ENCODE peak calls at places on chromosome 15, in seven cellular contexts. One of them, this sample, is unnamed. For H3K27me3 and H3K36me3, the result is how much of the 10 kb centered on the place peaks cover.

GRCh38 chr15:101084801-101085200 is 165.6 kb downstream of the LRRK1 start:
- DNase-seq in cardiac muscle cell: no peak
- DNase-seq in iPS DF 6.9: no peak
- DNase-seq in MM.1S: no peak
- DNase-seq in GM23248: no peak
- DNase-seq in fibroblast of lung: no peak
- DNase-seq in effector memory CD4-positive, alpha-beta T cell: no peak
- DNase-seq in this sample: no peak

GRCh38 chr15:65634381-65634780 is 12.6 kb downstream of the SLC24A1 start:
- DNase-seq in cardiac muscle cell: no peak
- DNase-seq in iPS DF 6.9: no peak
- DNase-seq in MM.1S: no peak
- DNase-seq in GM23248: peak
- DNase-seq in fibroblast of lung: no peak
- DNase-seq in effector memory CD4-positive, alpha-beta T cell: no peak
- DNase-seq in this sample: no peak

GRCh38 chr15:25242957-25243799 is 195.6 kb downstream of the UBE3A start:
- DNase-seq in cardiac muscle cell: no peak
- DNase-seq in iPS DF 6.9: no peak
- DNase-seq in MM.1S: no peak
- DNase-seq in GM23248: no peak
- DNase-seq in fibroblast of lung: no peak
- DNase-seq in effector memory CD4-positive, alpha-beta T cell: no peak
- DNase-seq in this sample: no peak

GRCh38 chr15:74240002-74240568 is 4.0 kb downstream of the CCDC33 start:
- DNase-seq in cardiac muscle cell: peak
- DNase-seq in iPS DF 6.9: no peak
- DNase-seq in MM.1S: no peak
- DNase-seq in GM23248: peak
- DNase-seq in fibroblast of lung: peak
- DNase-seq in effector memory CD4-positive, alpha-beta T cell: no peak
- DNase-seq in this sample: no peak

GRCh38 chr15:96766387-96766786 is 435.9 kb downstream of the NR2F2 start:
- DNase-seq in cardiac muscle cell: no peak
- DNase-seq in iPS DF 6.9: no peak
- DNase-seq in MM.1S: no peak
- DNase-seq in GM23248: no peak
- DNase-seq in fibroblast of lung: no peak
- DNase-seq in effector memory CD4-positive, alpha-beta T cell: no peak
- DNase-seq in this sample: no peak

GRCh38 chr15:72271221-72271620 is 1.1 kb downstream of the PARP6 start:
- DNase-seq in cardiac muscle cell: no peak
- DNase-seq in iPS DF 6.9: no peak
- DNase-seq in MM.1S: no peak
- DNase-seq in GM23248: no peak
- DNase-seq in fibroblast of lung: no peak
- DNase-seq in effector memory CD4-positive, alpha-beta T cell: no peak
- DNase-seq in this sample: no peak

GRCh38 chr15:69593981-69594966 is 141.7 kb downstream of the RPLP1 start:
- DNase-seq in cardiac muscle cell: peak
- DNase-seq in iPS DF 6.9: no peak
- DNase-seq in MM.1S: no peak
- DNase-seq in GM23248: peak
- DNase-seq in fibroblast of lung: peak
- DNase-seq in effector memory CD4-positive, alpha-beta T cell: no peak
- DNase-seq in this sample: no peak

GRCh38 chr15:61743352-61743909 is 316.8 kb downstream of the VPS13C start:
- DNase-seq in cardiac muscle cell: no peak
- DNase-seq in iPS DF 6.9: no peak
- DNase-seq in MM.1S: no peak
- DNase-seq in GM23248: no peak
- DNase-seq in fibroblast of lung: no peak
- DNase-seq in effector memory CD4-positive, alpha-beta T cell: no peak
- DNase-seq in this sample: no peak

GRCh38 chr15:90159213-90159612 is 41.9 kb upstream of the SEMA4B start:
- DNase-seq in cardiac muscle cell: no peak
- DNase-seq in iPS DF 6.9: no peak
- DNase-seq in MM.1S: no peak
- DNase-seq in GM23248: no peak
- DNase-seq in fibroblast of lung: no peak
- DNase-seq in effector memory CD4-positive, alpha-beta T cell: no peak
- DNase-seq in this sample: no peak

GRCh38 chr15:68382286-68383007 is 49.5 kb downstream of the ITGA11 start:
- DNase-seq in cardiac muscle cell: no peak
- DNase-seq in iPS DF 6.9: no peak
- DNase-seq in MM.1S: no peak
- DNase-seq in GM23248: peak
- DNase-seq in fibroblast of lung: no peak
- DNase-seq in effector memory CD4-positive, alpha-beta T cell: no peak
- DNase-seq in this sample: no peak

GRCh38 chr15:48459571-48460461 is 128.6 kb downstream of the DUT start:
- DNase-seq in cardiac muscle cell: peak
- DNase-seq in iPS DF 6.9: no peak
- DNase-seq in MM.1S: no peak
- DNase-seq in GM23248: peak
- DNase-seq in fibroblast of lung: peak
- DNase-seq in effector memory CD4-positive, alpha-beta T cell: no peak
- DNase-seq in this sample: no peak

GRCh38 chr15:42138968-42139386 is 17.5 kb downstream of the PLA2G4F start:
- DNase-seq in cardiac muscle cell: no peak
- DNase-seq in iPS DF 6.9: no peak
- DNase-seq in MM.1S: no peak
- DNase-seq in GM23248: no peak
- DNase-seq in fibroblast of lung: no peak
- DNase-seq in effector memory CD4-positive, alpha-beta T cell: no peak
- DNase-seq in this sample: no peak

GRCh38 chr15:78394981-78395619 is 42.9 kb upstream of the IREB2 start:
- DNase-seq in cardiac muscle cell: no peak
- DNase-seq in iPS DF 6.9: no peak
- DNase-seq in MM.1S: no peak
- DNase-seq in GM23248: no peak
- DNase-seq in fibroblast of lung: no peak
- DNase-seq in effector memory CD4-positive, alpha-beta T cell: no peak
- DNase-seq in this sample: no peak

GRCh38 chr15:58852347-58852746 is 81.1 kb downstream of the SLTM start:
- DNase-seq in cardiac muscle cell: peak
- DNase-seq in iPS DF 6.9: no peak
- DNase-seq in MM.1S: no peak
- DNase-seq in GM23248: peak
- DNase-seq in fibroblast of lung: peak
- DNase-seq in effector memory CD4-positive, alpha-beta T cell: no peak
- DNase-seq in this sample: no peak

GRCh38 chr15:65414841-65415621 is 7.7 kb downstream of the IGDCC4 start:
- DNase-seq in cardiac muscle cell: peak
- DNase-seq in iPS DF 6.9: peak
- DNase-seq in MM.1S: no peak
- DNase-seq in GM23248: no peak
- DNase-seq in fibroblast of lung: peak
- DNase-seq in effector memory CD4-positive, alpha-beta T cell: no peak
- DNase-seq in this sample: no peak

GRCh38 chr15:62337934-62338333 is 172.8 kb upstream of the C2CD4B start:
- DNase-seq in cardiac muscle cell: no peak
- DNase-seq in iPS DF 6.9: no peak
- DNase-seq in MM.1S: no peak
- DNase-seq in GM23248: no peak
- DNase-seq in fibroblast of lung: no peak
- DNase-seq in effector memory CD4-positive, alpha-beta T cell: no peak
- DNase-seq in this sample: no peak

GRCh38 chr15:26082833-26083174 is 219.7 kb upstream of the ATP10A start:
- DNase-seq in cardiac muscle cell: no peak
- DNase-seq in iPS DF 6.9: no peak
- DNase-seq in MM.1S: no peak
- DNase-seq in GM23248: no peak
- DNase-seq in fibroblast of lung: peak
- DNase-seq in effector memory CD4-positive, alpha-beta T cell: no peak
- DNase-seq in this sample: no peak

GRCh38 chr15:74235962-74236361 is at the start of gene CCDC33:
- DNase-seq in cardiac muscle cell: no peak
- DNase-seq in iPS DF 6.9: no peak
- DNase-seq in MM.1S: no peak
- DNase-seq in GM23248: no peak
- DNase-seq in fibroblast of lung: no peak
- DNase-seq in effector memory CD4-positive, alpha-beta T cell: no peak
- DNase-seq in this sample: no peak

DNA sequence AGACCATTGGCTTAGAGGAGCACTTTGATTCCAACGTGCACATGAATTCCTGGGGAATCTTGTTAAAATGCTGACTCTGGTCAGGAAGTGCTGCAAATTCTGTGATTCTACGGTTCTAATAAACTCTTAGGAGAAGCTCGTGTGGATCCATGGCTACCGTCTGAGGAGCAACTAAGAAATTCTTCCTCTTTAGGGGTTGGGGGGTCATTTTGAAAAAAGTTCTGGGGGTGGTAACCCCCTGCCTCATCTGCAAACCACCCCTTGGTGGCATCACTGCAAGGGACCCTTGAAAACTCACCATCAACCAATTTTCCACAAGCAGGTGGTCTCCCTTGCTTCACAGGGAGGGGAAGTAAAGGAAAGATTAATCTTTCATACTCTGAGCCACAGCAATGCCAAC is 52.2 kb upstream of the IGF1R start:
- DNase-seq in cardiac muscle cell: no peak
- DNase-seq in iPS DF 6.9: no peak
- DNase-seq in MM.1S: no peak
- DNase-seq in GM23248: no peak
- DNase-seq in fibroblast of lung: no peak
- DNase-seq in effector memory CD4-positive, alpha-beta T cell: no peak
- DNase-seq in this sample: no peak
- H3K27me3 ChIP-seq in cardiac muscle cell: under half
- H3K27me3 ChIP-seq in iPS DF 6.9: under half
- H3K27me3 ChIP-seq in MM.1S: under half
- H3K27me3 ChIP-seq in GM23248: under half
- H3K27me3 ChIP-seq in fibroblast of lung: under half
- H3K27me3 ChIP-seq in effector memory CD4-positive, alpha-beta T cell: under half
- H3K27me3 ChIP-seq in this sample: under half

DNA sequence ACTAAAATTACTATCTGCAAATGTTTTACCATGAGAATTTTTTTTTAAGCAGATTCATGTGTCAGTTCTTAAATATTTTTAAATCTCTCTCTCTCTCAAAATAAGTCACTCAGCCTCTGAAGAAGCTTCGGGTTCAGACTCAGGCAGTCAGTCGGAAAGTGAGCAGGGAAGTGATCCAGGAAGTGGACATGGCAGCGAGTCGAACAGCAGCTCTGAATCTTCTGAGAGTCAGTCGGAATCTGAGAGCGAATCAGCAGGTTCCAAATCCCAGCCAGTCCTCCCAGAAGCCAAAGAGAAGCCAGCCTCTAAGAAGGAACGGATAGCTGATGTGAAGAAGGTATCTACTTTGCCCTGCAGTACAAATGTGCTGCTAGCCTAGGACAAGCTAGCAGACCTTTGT is 24.1 kb downstream of the CHD2 start:
- DNase-seq in cardiac muscle cell: no peak
- DNase-seq in iPS DF 6.9: no peak
- DNase-seq in MM.1S: no peak
- DNase-seq in GM23248: no peak
- DNase-seq in fibroblast of lung: no peak
- DNase-seq in effector memory CD4-positive, alpha-beta T cell: no peak
- DNase-seq in this sample: no peak
- H3K36me3 ChIP-seq in cardiac muscle cell: half or more
- H3K36me3 ChIP-seq in iPS DF 6.9: under half
- H3K36me3 ChIP-seq in MM.1S: under half
- H3K36me3 ChIP-seq in GM23248: half or more
- H3K36me3 ChIP-seq in fibroblast of lung: under half
- H3K36me3 ChIP-seq in effector memory CD4-positive, alpha-beta T cell: half or more
- H3K36me3 ChIP-seq in this sample: under half

DNA sequence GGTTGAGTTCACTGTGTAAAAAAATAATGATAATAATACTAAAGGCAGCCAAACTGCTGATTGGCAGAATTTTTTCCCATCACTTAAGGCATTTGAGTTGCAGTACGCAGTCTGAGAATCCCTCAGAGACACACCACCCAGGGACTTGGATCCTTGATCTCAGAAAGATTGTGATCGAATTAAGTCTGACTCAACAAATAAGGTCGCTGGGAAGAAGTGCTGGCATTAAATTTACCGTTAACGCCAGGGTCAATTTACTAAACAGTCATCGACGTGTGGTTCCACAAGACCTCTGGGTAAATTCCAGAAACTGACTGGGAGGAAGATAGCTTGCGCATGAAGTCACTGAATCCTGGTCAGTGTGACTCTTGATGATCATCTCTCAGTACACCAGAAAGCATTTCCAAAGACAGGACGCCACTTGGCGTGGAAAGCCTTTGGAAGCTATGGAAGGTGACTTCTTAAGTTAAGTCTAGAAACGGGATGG is 48.3 kb upstream of the CGNL1 start:
- DNase-seq in cardiac muscle cell: peak
- DNase-seq in iPS DF 6.9: no peak
- DNase-seq in MM.1S: no peak
- DNase-seq in GM23248: peak
- DNase-seq in fibroblast of lung: peak
- DNase-seq in effector memory CD4-positive, alpha-beta T cell: no peak
- DNase-seq in this sample: no peak
- H3K4me3 ChIP-seq in cardiac muscle cell: no peak
- H3K4me3 ChIP-seq in iPS DF 6.9: no peak
- H3K4me3 ChIP-seq in MM.1S: no peak
- H3K4me3 ChIP-seq in GM23248: peak
- H3K4me3 ChIP-seq in fibroblast of lung: no peak
- H3K4me3 ChIP-seq in effector memory CD4-positive, alpha-beta T cell: no peak
- H3K4me3 ChIP-seq in this sample: no peak

DNA sequence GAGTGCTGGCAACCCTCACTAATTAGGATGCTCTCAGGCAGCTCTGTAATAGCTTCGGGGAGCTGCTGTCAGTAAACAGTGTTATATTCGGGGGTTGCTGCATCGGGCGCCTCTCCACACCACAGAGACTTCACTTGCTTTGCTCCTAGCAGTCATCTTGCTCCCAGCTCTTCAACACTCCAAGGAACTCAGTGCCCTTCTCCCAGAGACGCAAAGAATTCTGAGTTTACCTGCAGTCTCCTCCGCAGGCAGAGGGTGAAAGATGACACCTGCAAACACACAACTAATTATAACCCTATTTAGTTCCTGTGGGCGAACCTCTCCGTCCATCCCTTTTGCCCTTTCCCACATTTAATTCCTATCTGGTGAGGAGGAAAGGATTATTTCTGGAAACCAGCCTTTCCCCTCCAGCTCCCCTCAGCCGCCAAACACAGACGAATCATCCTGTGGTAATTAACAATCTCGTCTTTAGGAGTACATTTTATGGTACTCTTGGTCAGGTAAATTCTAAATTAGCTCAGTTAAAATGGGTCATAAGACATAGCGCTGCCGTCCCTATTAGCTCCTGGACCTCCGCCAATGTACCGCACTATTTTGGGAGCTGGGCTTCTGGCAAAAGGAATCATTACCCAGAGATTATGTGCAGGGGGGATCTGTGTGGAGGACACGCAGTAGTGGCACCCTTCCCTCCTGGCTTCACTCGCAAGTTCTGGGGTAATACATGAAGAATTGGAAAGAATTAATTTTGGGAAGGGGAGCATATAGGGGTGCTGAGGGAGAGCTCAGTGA is 68.4 kb upstream of the ONECUT1 start:
- DNase-seq in cardiac muscle cell: no peak
- DNase-seq in iPS DF 6.9: no peak
- DNase-seq in MM.1S: no peak
- DNase-seq in GM23248: no peak
- DNase-seq in fibroblast of lung: no peak
- DNase-seq in effector memory CD4-positive, alpha-beta T cell: no peak
- DNase-seq in this sample: no peak
- H3K27me3 ChIP-seq in cardiac muscle cell: under half
- H3K27me3 ChIP-seq in iPS DF 6.9: under half
- H3K27me3 ChIP-seq in MM.1S: under half
- H3K27me3 ChIP-seq in GM23248: under half
- H3K27me3 ChIP-seq in fibroblast of lung: under half
- H3K27me3 ChIP-seq in effector memory CD4-positive, alpha-beta T cell: under half
- H3K27me3 ChIP-seq in this sample: under half

GRCh38 chr15:88620995-88621772 is at the start of gene AEN:
- DNase-seq in cardiac muscle cell: peak
- DNase-seq in iPS DF 6.9: peak
- DNase-seq in MM.1S: peak
- DNase-seq in GM23248: peak
- DNase-seq in fibroblast of lung: peak
- DNase-seq in effector memory CD4-positive, alpha-beta T cell: peak
- DNase-seq in this sample: peak
- H3K36me3 ChIP-seq in cardiac muscle cell: under half
- H3K36me3 ChIP-seq in iPS DF 6.9: under half
- H3K36me3 ChIP-seq in MM.1S: under half
- H3K36me3 ChIP-seq in GM23248: under half
- H3K36me3 ChIP-seq in fibroblast of lung: under half
- H3K36me3 ChIP-seq in effector memory CD4-positive, alpha-beta T cell: under half
- H3K36me3 ChIP-seq in this sample: under half

This sample was measured in naive thymus-derived CD4-positive, alpha-beta T cell.